ENCODE peak calls at places on chromosomes 16 and 17, in nine cellular contexts. I is left lung, E is IMR-90, Z is GM12865, F is bronchial epithelial cell, H is psoas muscle, B is heart left ventricle, K is heart right ventricle, R is lower lobe of right lung. J is an unnamed sample.

GRCh38 chr17:79698086-79698690 is 32.6 kb upstream of the ENPP7 start:
- DNase-seq in I (peak), E (no peak), Z (no peak), F (no peak), H (no peak), B (no peak), K (no peak), R (no peak), J (no peak)

GRCh38 chr16:82187829-82188228 is 17.8 kb upstream of the MPHOSPH6 start:
- DNase-seq in I (no peak), E (no peak), Z (peak), F (no peak), H (no peak), B (no peak), K (no peak), R (no peak), J (no peak)

GRCh38 chr16:76125871-76126270 is 151.3 kb upstream of the CNTNAP4 start:
- DNase-seq in I (no peak), E (no peak), Z (no peak), F (peak), H (no peak), B (no peak), K (no peak), R (no peak), J (no peak)

GRCh38 chr16:70674221-70675014 is 11.4 kb downstream of the MTSS2 start:
- DNase-seq in I (peak), E (no peak), Z (no peak), F (no peak), H (peak), B (no peak), K (no peak), R (no peak), J (no peak)

GRCh38 chr17:64386412-64387144 is 4.1 kb downstream of the PECAM1 start:
- DNase-seq in I (no peak), E (no peak), Z (no peak), F (no peak), H (no peak), B (no peak), K (no peak), R (no peak), J (no peak)

GRCh38 chr16:87790278-87791023 is 24.7 kb upstream of the KLHDC4 start:
- DNase-seq in I (no peak), E (peak), Z (no peak), F (peak), H (peak), B (peak), K (peak), R (no peak), J (no peak)

GRCh38 chr17:49252148-49252682 is 21.6 kb upstream of the PHOSPHO1 start:
- DNase-seq in I (peak), E (no peak), Z (no peak), F (no peak), H (peak), B (no peak), K (no peak), R (peak), J (no peak)

GRCh38 chr16:1183235-1183907 is 30.5 kb downstream of the CACNA1H start:
- DNase-seq in I (no peak), E (peak), Z (no peak), F (no peak), H (peak), B (peak), K (peak), R (no peak), J (no peak)

GRCh38 chr16:4344659-4345438 is 6.3 kb downstream of the PAM16 start:
- DNase-seq in I (no peak), E (peak), Z (no peak), F (peak), H (no peak), B (no peak), K (no peak), R (no peak), J (no peak)

GRCh38 chr16:66551788-66552287 is 538 bp upstream of the CKLF start:
- DNase-seq in I (no peak), E (no peak), Z (no peak), F (no peak), H (no peak), B (no peak), K (no peak), R (no peak), J (no peak)

GRCh38 chr16:19765860-19766553 is 47.9 kb downstream of the IQCK start:
- DNase-seq in I (no peak), E (no peak), Z (no peak), F (no peak), H (peak), B (peak), K (peak), R (peak), J (no peak)

GRCh38 chr17:67993153-67993997 is 2.9 kb downstream of the C17orf58 start:
- DNase-seq in I (peak), E (peak), Z (peak), F (peak), H (peak), B (peak), K (peak), R (peak), J (no peak)

GRCh38 chr17:49616086-49616485 is 40.4 kb downstream of the NXPH3 start:
- DNase-seq in I (no peak), E (no peak), Z (peak), F (no peak), H (no peak), B (no peak), K (no peak), R (no peak), J (no peak)

GRCh38 chr17:9959377-9959981 is 54.4 kb upstream of the RCVRN start:
- DNase-seq in I (no peak), E (peak), Z (peak), F (peak), H (peak), B (no peak), K (peak), R (no peak), J (no peak)

GRCh38 chr17:83124871-83125514 is 45.6 kb downstream of the METRNL start:
- DNase-seq in I (peak), E (no peak), Z (no peak), F (no peak), H (no peak), B (no peak), K (no peak), R (peak), J (no peak)

GRCh38 chr16:12542818-12543699 is 260.6 kb downstream of the CPPED1 start:
- DNase-seq in I (no peak), E (no peak), Z (peak), F (no peak), H (no peak), B (no peak), K (no peak), R (no peak), J (no peak)

GRCh38 chr17:1467898-1468492 is 12.0 kb upstream of the CRK start:
- DNase-seq in I (peak), E (no peak), Z (no peak), F (no peak), H (peak), B (no peak), K (no peak), R (peak), J (no peak)

GRCh38 chr17:41308251-41308917 is 725 bp downstream of the KRTAP16-1 start:
- DNase-seq in I (peak), E (no peak), Z (peak), F (peak), H (peak), B (no peak), K (peak), R (no peak), J (no peak)

GRCh38 chr16:12752159-12752558 is 51.5 kb downstream of the CPPED1 start:
- DNase-seq in I (no peak), E (no peak), Z (no peak), F (no peak), H (no peak), B (no peak), K (no peak), R (no peak), J (no peak)

GRCh38 chr16:51919736-51920135 is 627.2 kb downstream of the TOX3 start:
- DNase-seq in I (no peak), E (peak), Z (no peak), F (peak), H (no peak), B (no peak), K (no peak), R (no peak), J (no peak)

GRCh38 chr16:80974649-80975376 is 31.9 kb downstream of the CMC2 start:
- DNase-seq in I (no peak), E (no peak), Z (no peak), F (peak), H (no peak), B (no peak), K (no peak), R (no peak), J (no peak)

GRCh38 chr16:68064791-68065365 is 20.3 kb upstream of the NFATC3 start:
- DNase-seq in I (peak), E (peak), Z (peak), F (peak), H (peak), B (peak), K (peak), R (peak), J (no peak)
- H3K4me3 ChIP-seq in I (no peak), E (no peak), Z (no peak), F (no peak), H (no peak), B (no peak), K (no peak), R (no peak), J (no peak)

GRCh38 chr16:7097537-7097936 is 235.1 kb upstream of the RBFOX1 start:
- DNase-seq in I (no peak), E (no peak), Z (no peak), F (no peak), H (no peak), B (no peak), K (no peak), R (no peak), J (no peak)

GRCh38 chr16:7103056-7103455 is 229.6 kb upstream of the RBFOX1 start:
- DNase-seq in I (no peak), E (no peak), Z (no peak), F (no peak), H (no peak), B (no peak), K (no peak), R (no peak), J (no peak)

DNA sequence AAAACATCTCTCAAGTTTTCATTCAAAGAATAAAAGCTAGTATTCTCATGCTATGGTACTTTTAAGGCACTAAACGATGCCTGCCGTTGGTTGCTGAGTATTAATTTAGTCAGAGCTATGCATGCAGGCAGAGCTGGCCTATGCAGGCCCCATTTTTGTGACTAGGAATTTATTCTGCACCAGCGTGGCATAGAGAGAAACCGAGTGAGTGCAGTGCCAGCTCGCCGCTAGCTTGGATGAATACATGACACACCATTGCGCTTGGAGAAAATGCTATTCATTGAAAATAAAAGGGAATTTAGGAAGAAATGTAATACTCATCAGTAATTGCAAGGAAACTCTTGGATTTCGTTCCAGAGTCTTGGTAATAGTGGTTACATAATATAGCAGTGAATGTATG is 231.6 kb upstream of the RBFOX1 start:
- DNase-seq in I (no peak), E (no peak), Z (no peak), F (no peak), H (no peak), B (no peak), K (no peak), R (no peak), J (no peak)
- TF ChIP-seq CTCF in I (no peak), E (no peak), Z (no peak), F (no peak), H (no peak), B (no peak), K (no peak), R (no peak), J (no peak)

GRCh38 chr16:89318871-89319627 is 101.5 kb downstream of the ZNF778 start:
- DNase-seq in I (peak), E (no peak), Z (no peak), F (no peak), H (no peak), B (no peak), K (peak), R (peak), J (no peak)

GRCh38 chr16:89320717-89321501 is 103.4 kb downstream of the ZNF778 start:
- DNase-seq in I (peak), E (peak), Z (no peak), F (peak), H (peak), B (peak), K (peak), R (peak), J (no peak)

GRCh38 chr16:89319628-89319882 is 102.1 kb downstream of the ZNF778 start:
- DNase-seq in I (no peak), E (no peak), Z (no peak), F (no peak), H (no peak), B (no peak), K (no peak), R (no peak), J (no peak)

GRCh38 chr16:89318430-89318758 is 100.9 kb downstream of the ZNF778 start:
- DNase-seq in I (peak), E (no peak), Z (no peak), F (no peak), H (no peak), B (no peak), K (no peak), R (peak), J (no peak)

DNA sequence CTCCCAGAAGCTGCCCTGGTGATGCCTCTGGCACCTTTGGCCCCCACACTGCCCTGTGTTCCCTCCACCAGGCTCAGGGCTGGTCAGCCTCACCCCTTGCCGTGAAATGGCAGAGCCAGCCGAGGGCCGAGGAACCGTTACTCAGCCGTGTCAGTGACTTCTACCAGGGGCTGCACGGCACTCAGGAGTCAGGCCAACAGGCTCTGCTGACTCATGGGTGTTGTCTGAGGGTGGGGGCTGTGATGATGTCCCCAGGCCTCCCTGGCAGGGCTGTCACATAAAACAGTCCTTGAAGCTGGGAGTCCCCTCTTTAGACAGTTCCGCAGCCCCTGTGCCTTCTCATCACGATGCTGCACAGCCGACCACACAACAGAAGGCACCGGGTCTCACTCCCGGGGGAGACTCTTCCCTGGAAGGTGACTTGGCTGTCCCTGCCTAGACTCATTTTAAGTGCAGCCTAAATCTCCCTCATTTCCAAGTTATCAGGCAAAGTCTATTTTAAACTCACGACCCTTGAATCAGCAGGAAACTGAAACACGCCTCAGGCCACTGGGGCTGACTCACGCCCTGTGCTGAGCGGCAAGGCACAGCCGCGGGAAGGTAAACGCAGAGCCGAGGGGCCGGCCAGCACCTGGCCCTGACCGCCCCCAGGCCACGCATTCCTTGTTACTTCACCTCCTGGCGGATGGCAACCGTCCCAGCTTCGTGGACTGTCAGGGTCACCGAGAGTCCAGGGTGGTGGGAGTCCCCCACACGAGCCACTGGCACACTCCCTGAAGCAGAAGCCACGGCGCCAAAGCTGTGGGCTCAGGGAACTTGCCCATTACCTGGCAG is 102.6 kb downstream of the ZNF778 start:
- DNase-seq in I (peak), E (peak), Z (peak), F (peak), H (peak), B (no peak), K (peak), R (peak), J (no peak)
- H3K4me3 ChIP-seq in I (no peak), E (no peak), Z (no peak), F (no peak), H (peak), B (no peak), K (peak), R (no peak), J (peak)

GRCh38 chr17:77258638-77259037 is 117.9 kb downstream of the SEC14L1 start:
- DNase-seq in I (no peak), E (no peak), Z (no peak), F (no peak), H (no peak), B (no peak), K (no peak), R (no peak), J (no peak)

GRCh38 chr17:77257169-77257568 is 116.4 kb downstream of the SEC14L1 start:
- DNase-seq in I (no peak), E (no peak), Z (no peak), F (no peak), H (no peak), B (no peak), K (no peak), R (no peak), J (no peak)

GRCh38 chr17:77257596-77258458 is 117.1 kb downstream of the SEC14L1 start:
- DNase-seq in I (no peak), E (no peak), Z (no peak), F (no peak), H (no peak), B (no peak), K (no peak), R (no peak), J (no peak)

GRCh38 chr17:77254961-77255741 is 114.4 kb downstream of the SEC14L1 start:
- DNase-seq in I (peak), E (peak), Z (no peak), F (peak), H (no peak), B (no peak), K (no peak), R (peak), J (no peak)

GRCh38 chr17:77256710-77257109 is 115.9 kb downstream of the SEC14L1 start:
- DNase-seq in I (no peak), E (no peak), Z (no peak), F (no peak), H (no peak), B (no peak), K (no peak), R (no peak), J (no peak)
- TF ChIP-seq CTCF in I (no peak), E (no peak), Z (peak), F (no peak), H (no peak), B (no peak), K (no peak), R (no peak), J (no peak)

GRCh38 chr16:30186782-30187555 is 3.6 kb downstream of the CORO1A start:
- DNase-seq in I (peak), E (no peak), Z (peak), F (peak), H (peak), B (peak), K (peak), R (peak), J (no peak)
- H3K4me3 ChIP-seq in I (no peak), E (no peak), Z (peak), F (no peak), H (peak), B (no peak), K (no peak), R (peak), J (peak)

DNA sequence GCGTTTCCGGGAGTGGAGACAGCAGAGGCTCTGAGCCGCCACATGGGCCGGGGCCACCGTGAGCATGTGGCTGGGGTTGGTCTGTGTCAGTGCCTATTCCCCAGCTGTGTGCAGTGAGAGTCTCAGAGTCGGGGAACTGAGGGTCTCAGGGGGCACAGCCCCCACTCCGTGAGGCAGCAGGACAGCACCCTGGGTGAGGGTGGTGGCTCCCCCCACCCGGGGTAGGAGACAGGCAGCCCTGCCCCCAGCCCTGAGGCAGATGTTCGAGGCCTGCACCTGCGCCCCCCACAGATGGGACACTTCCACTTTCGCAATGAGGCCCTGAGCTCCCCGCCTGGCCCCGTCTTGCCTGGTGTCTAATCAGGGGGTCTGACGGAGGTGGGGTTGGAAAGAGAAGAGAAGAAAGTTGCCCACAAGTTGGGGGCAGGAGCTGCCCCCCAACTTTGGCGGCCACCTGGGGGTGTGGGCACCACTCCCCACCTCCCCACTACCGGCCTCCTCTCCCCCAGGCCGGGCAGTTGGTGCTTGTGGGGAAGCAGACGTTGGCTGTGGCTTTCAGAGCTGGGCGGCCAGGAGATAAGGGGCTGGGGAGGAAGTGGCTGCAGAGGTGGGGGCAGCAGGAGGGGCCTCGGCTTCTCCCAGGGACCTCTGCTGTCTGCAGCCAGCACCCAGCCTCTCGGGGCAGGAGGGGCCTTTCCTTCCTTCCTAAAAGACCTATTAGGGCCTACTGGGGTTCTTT is 1.8 kb upstream of the CBFA2T3 start:
- DNase-seq in I (peak), E (no peak), Z (peak), F (no peak), H (no peak), B (no peak), K (no peak), R (no peak), J (peak)
- TF ChIP-seq CTCF in I (no peak), E (no peak), Z (no peak), F (no peak), H (no peak), B (no peak), K (no peak), R (no peak), J (peak)

GRCh38 chr16:31409433-31409832 is 16.3 kb downstream of the ITGAD start:
- DNase-seq in I (no peak), E (peak), Z (no peak), F (no peak), H (no peak), B (no peak), K (no peak), R (no peak), J (no peak)

GRCh38 chr16:31410082-31410481 is 16.9 kb downstream of the ITGAD start:
- DNase-seq in I (no peak), E (no peak), Z (no peak), F (no peak), H (no peak), B (no peak), K (no peak), R (no peak), J (no peak)

GRCh38 chr16:31413943-31414342 is 14.2 kb downstream of the COX6A2 start:
- DNase-seq in I (no peak), E (no peak), Z (no peak), F (no peak), H (no peak), B (no peak), K (no peak), R (no peak), J (no peak)

GRCh38 chr16:31412750-31413149 is 15.4 kb downstream of the COX6A2 start:
- DNase-seq in I (no peak), E (no peak), Z (no peak), F (no peak), H (no peak), B (no peak), K (no peak), R (no peak), J (no peak)

GRCh38 chr16:31411024-31411845 is 16.9 kb downstream of the COX6A2 start:
- DNase-seq in I (no peak), E (no peak), Z (no peak), F (no peak), H (no peak), B (no peak), K (no peak), R (no peak), J (no peak)
- H3K4me3 ChIP-seq in I (no peak), E (no peak), Z (no peak), F (no peak), H (no peak), B (no peak), K (no peak), R (no peak), J (no peak)

GRCh38 chr16:11372073-11372923 is 27.0 kb downstream of the RMI2 start:
- DNase-seq in I (no peak), E (no peak), Z (no peak), F (no peak), H (no peak), B (no peak), K (no peak), R (no peak), J (no peak)
- TF ChIP-seq CTCF in I (peak), E (no peak), Z (no peak), F (no peak), H (no peak), B (no peak), K (no peak), R (no peak), J (no peak)

J was measured in GM12864.